ENCODE peak calls at places on chromosomes 3 and 15, in five cellular contexts. M is PC-3, Y is H9, W is fibroblast of lung, B is mammary epithelial cell. I is an unnamed sample. For H3K9me3, the result is how much of the 10 kb centered on the place peaks cover.

GRCh38 chr15:52481915-52482314 is 46.8 kb downstream of the MYO5A start:
- DNase-seq in M (peak), Y (no peak), W (peak), B (peak), I (peak)

GRCh38 chr3:42900731-42901420 is 5.1 kb upstream of the ZNF662 start:
- DNase-seq in M (peak), Y (no peak), W (no peak), B (peak), I (no peak)

GRCh38 chr3:50208677-50209344 is 3.7 kb downstream of the SLC38A3 start:
- DNase-seq in M (no peak), Y (no peak), W (no peak), B (no peak), I (no peak)

GRCh38 chr3:38805765-38806386 is 10.1 kb downstream of the SCN10A start:
- DNase-seq in M (peak), Y (peak), W (peak), B (peak), I (peak)

GRCh38 chr3:184275302-184275701 is 520 bp upstream of the ECE2 start:
- DNase-seq in M (no peak), Y (no peak), W (no peak), B (no peak), I (no peak)

GRCh38 chr3:101351834-101352233 is 31.5 kb upstream of the IMPG2 start:
- DNase-seq in M (peak), Y (no peak), W (no peak), B (no peak), I (no peak)

GRCh38 chr3:64223809-64224570 is 1.3 kb downstream of the PRICKLE2 start:
- DNase-seq in M (no peak), Y (no peak), W (peak), B (no peak), I (no peak)

GRCh38 chr15:89377042-89377841 is 42.6 kb upstream of the POLG start:
- DNase-seq in M (no peak), Y (peak), W (no peak), B (no peak), I (no peak)

GRCh38 chr3:125048282-125048681 is 7.5 kb downstream of the HEG1 start:
- DNase-seq in M (no peak), Y (no peak), W (no peak), B (peak), I (no peak)

GRCh38 chr3:156477306-156477705 is 77.6 kb downstream of the SSR3 start:
- DNase-seq in M (no peak), Y (peak), W (peak), B (no peak), I (no peak)

GRCh38 chr15:77266708-77267387 is 153.1 kb downstream of the PEAK1 start:
- DNase-seq in M (peak), Y (peak), W (peak), B (peak), I (no peak)

GRCh38 chr3:20140881-20141280 is 45.1 kb downstream of the SGO1 start:
- DNase-seq in M (no peak), Y (no peak), W (no peak), B (no peak), I (no peak)

GRCh38 chr3:50254577-50255250 is 14.2 kb upstream of the SEMA3B start:
- DNase-seq in M (no peak), Y (no peak), W (peak), B (peak), I (no peak)

GRCh38 chr3:42705962-42706585 is 3.5 kb upstream of the HHATL start:
- DNase-seq in M (no peak), Y (peak), W (no peak), B (no peak), I (no peak)

GRCh38 chr15:25171111-25171811 is 216.5 kb downstream of the SNRPN start:
- DNase-seq in M (no peak), Y (peak), W (no peak), B (no peak), I (no peak)

GRCh38 chr15:25170781-25171110 is 216.0 kb downstream of the SNRPN start:
- DNase-seq in M (no peak), Y (peak), W (no peak), B (no peak), I (no peak)

GRCh38 chr15:25170113-25170731 is 215.4 kb downstream of the SNRPN start:
- DNase-seq in M (no peak), Y (peak), W (no peak), B (no peak), I (no peak)

GRCh38 chr15:25171856-25172687 is 217.3 kb downstream of the SNRPN start:
- DNase-seq in M (no peak), Y (peak), W (no peak), B (no peak), I (no peak)

DNA sequence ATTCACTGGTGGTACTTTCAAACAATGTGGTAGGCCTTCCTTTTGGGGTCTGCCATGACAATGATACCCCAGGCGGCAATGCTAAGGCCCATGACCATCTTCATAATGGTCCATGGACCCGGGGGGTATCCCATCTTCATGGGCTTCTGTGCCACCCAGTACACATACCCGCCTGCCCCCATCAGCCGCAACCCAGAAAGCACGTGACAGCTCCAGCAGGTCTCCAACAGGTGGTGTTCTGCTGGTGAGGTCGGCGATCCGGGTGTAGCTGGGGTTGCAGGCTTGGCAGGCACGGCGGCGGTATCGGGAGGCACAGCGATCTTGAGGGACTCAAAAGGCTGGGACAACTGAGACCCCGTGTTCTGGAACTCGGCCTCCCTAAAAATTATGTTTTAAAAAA is 214.5 kb downstream of the SNRPN start:
- DNase-seq in M (no peak), Y (peak), W (no peak), B (no peak), I (no peak)
- H3K9me3 ChIP-seq in M (under half), Y (under half), W (under half), B (under half), I (under half)

GRCh38 chr15:48584090-48584831 is 61.2 kb downstream of the FBN1 start:
- DNase-seq in M (no peak), Y (no peak), W (no peak), B (no peak), I (no peak)
- H3K9ac ChIP-seq in M (no peak), Y (no peak), W (no peak), B (no peak), I (no peak)

DNA sequence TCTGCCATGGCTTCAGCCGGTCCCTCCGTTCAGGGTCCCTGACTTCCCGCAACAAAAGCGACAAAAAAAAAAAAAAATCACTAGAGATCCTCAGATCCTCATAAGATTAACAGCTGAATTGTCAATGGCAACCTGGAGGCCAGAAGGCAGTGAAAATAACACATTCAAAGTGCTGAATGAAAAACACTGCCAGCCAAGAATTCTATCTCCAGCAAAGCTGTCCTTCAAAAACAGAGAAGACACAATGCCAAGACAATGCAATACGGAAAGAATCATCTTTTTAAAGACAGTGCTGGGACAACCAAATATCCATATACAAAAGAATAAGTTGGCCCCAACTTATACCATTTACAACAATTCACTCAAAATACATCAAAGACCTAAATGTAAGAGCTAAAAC is 21.6 kb downstream of the MTHFS start:
- DNase-seq in M (no peak), Y (no peak), W (no peak), B (no peak), I (no peak)
- H3K9me3 ChIP-seq in M (under half), Y (under half), W (under half), B (under half), I (under half)

DNA sequence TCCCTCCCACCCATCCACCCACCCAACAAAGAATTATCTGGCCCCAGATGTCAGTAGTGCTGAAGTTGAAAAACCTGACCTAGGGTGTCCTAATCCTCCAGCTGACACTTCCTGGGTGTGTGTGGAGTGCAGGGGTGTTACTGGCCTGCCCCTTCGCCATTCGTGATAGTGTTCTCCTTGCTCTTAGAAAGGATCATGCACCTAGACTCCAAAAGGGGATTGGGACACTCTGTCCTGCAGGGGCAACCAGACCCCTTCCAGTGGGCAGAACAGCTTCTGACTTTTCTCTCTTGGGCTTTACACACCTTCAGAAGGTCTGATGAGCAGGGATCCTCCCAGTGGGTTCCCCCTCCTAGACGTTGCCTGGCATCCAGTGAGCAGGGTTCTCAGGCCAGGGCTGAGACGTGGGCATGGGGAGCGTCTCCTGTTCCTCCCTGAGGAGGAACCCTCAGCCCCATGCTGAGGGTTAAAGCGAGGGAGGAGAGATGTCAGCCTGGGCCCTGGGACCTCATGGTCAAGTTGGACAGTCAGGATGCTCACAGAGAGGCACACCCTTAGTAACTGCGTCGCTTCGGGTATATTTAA is 75.0 kb downstream of the AAGAB start:
- DNase-seq in M (no peak), Y (no peak), W (no peak), B (no peak), I (no peak)
- H3K9ac ChIP-seq in M (no peak), Y (no peak), W (no peak), B (no peak), I (no peak)

GRCh38 chr3:129917423-129918007 is 24.0 kb upstream of the TMCC1 start:
- DNase-seq in M (no peak), Y (no peak), W (no peak), B (no peak), I (no peak)

GRCh38 chr3:129913618-129914017 is 20.1 kb upstream of the TMCC1 start:
- DNase-seq in M (no peak), Y (no peak), W (no peak), B (no peak), I (no peak)

GRCh38 chr3:129919806-129920205 is 26.3 kb upstream of the TMCC1 start:
- DNase-seq in M (no peak), Y (no peak), W (no peak), B (no peak), I (no peak)

GRCh38 chr3:129918461-129918860 is 24.9 kb upstream of the TMCC1 start:
- DNase-seq in M (no peak), Y (no peak), W (no peak), B (no peak), I (no peak)

DNA sequence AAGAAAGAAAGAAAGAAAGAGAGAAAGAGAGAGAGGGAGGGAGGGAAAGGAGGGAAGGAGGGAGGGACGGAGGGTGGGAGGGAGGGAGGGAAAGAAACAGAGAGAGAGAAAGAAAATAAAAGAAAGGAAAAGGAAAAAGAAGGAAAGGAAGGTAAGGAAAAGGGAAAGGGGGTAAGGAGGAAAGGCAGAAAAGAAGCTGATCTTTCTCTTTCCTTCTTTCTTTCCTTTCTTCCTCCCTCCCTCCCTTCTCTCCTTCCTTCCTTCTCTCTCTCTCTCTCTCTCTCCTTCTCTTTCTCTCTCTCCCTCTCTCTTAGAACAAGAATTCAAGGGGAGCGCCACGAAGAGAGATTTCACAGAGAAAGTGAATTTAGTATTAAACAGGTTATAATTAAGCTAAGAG is 25.8 kb upstream of the TMCC1 start:
- DNase-seq in M (no peak), Y (no peak), W (no peak), B (no peak), I (no peak)
- H3K9me3 ChIP-seq in M (under half), Y (under half), W (under half), B (under half), I (under half)

GRCh38 chr3:126212250-126212628 is 31.9 kb upstream of the ALDH1L1 start:
- DNase-seq in M (no peak), Y (no peak), W (no peak), B (no peak), I (no peak)
- H3K9ac ChIP-seq in M (no peak), Y (no peak), W (no peak), B (no peak), I (no peak)

GRCh38 chr3:194777729-194778128 is 92.0 kb downstream of the FAM43A start:
- DNase-seq in M (no peak), Y (no peak), W (no peak), B (no peak), I (no peak)
- H3K9me3 ChIP-seq in M (under half), Y (under half), W (under half), B (under half), I (under half)

DNA sequence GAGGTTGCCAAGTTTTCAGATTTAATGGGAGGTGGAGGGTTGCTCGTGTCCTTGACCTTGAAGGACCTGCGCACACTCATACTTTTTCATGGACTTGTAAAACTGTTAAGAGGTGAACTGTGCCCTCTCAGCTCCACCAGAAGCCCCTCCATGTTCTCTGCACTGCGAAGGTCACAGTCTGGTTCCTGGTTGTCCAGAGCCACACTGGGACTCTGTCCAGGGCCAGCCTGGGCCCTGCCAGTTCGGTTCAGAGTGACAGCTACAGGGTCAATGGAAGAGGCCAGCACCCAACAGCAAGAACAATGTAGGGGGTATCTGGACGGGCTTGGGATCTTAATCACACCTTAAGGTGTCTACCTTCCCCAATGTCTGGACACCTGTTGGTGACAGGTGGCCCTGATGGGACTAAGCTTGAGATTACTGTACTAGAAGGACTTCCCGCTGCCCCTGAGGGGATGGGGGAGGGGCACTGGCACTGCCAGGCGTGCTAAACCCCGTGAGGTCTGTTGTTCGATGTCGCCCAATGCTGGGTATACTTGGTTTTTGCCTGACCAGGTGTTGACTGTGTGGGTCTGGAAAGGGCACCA is 34.7 kb downstream of the GRK7 start:
- DNase-seq in M (no peak), Y (no peak), W (no peak), B (no peak), I (peak)
- H3K9ac ChIP-seq in M (no peak), Y (no peak), W (peak), B (no peak), I (peak)

GRCh38 chr15:87362531-87362930 is 894.0 kb downstream of the NTRK3 start:
- DNase-seq in M (peak), Y (no peak), W (peak), B (peak), I (no peak)
- H3K9me3 ChIP-seq in M (under half), Y (under half), W (under half), B (under half), I (under half)